ENCODE peak calls at places on chromosomes 7 and 10, in four cellular contexts. A is psoas muscle, K is lower lobe of right lung, E is testis. M is an unnamed sample.

GRCh38 chr7:50382455-50382854 is 67.7 kb downstream of the FIGNL1 start:
- DNase-seq in A (no peak), K (no peak), E (no peak), M (no peak)

GRCh38 chr7:118855290-118855689 is 630.8 kb downstream of the ANKRD7 start:
- DNase-seq in A (no peak), K (no peak), E (no peak), M (no peak)

GRCh38 chr10:53839437-53840039 is 961.5 kb downstream of the PCDH15 start:
- DNase-seq in A (no peak), K (no peak), E (no peak), M (no peak)

GRCh38 chr7:114008696-114009095 is 89.9 kb upstream of the PPP1R3A start:
- DNase-seq in A (no peak), K (no peak), E (no peak), M (peak)

GRCh38 chr10:64201936-64202335 is 680.7 kb downstream of the REEP3 start:
- DNase-seq in A (no peak), K (no peak), E (no peak), M (no peak)

GRCh38 chr10:90451283-90451682 is 406.6 kb downstream of the HTR7 start:
- DNase-seq in A (no peak), K (no peak), E (no peak), M (no peak)

GRCh38 chr10:61836888-61837747 is 64.4 kb upstream of the ARID5B start:
- DNase-seq in A (no peak), K (no peak), E (no peak), M (no peak)

GRCh38 chr10:6301482-6302083 is 98.9 kb downstream of the PFKFB3 start:
- DNase-seq in A (no peak), K (no peak), E (no peak), M (no peak)

GRCh38 chr10:127353544-127353943 is 157.2 kb upstream of the INSYN2A start:
- DNase-seq in A (no peak), K (no peak), E (no peak), M (peak)

GRCh38 chr7:76394962-76395361 is 14.5 kb downstream of the SSC4D start:
- DNase-seq in A (no peak), K (no peak), E (no peak), M (no peak)

GRCh38 chr7:132276252-132276651 is 300.0 kb downstream of the PLXNA4 start:
- DNase-seq in A (no peak), K (no peak), E (no peak), M (peak)

GRCh38 chr7:51263631-51264484 is 52.8 kb downstream of the COBL start:
- DNase-seq in A (no peak), K (no peak), E (no peak), M (no peak)

GRCh38 chr10:70541738-70542564 is 60.6 kb downstream of the PRF1 start:
- DNase-seq in A (no peak), K (no peak), E (no peak), M (no peak)

GRCh38 chr10:35452847-35453246 is 116.5 kb downstream of the CCNY start:
- DNase-seq in A (no peak), K (no peak), E (no peak), M (no peak)

GRCh38 chr7:18760046-18760445 is 264.5 kb downstream of the HDAC9 start:
- DNase-seq in A (no peak), K (no peak), E (no peak), M (no peak)

GRCh38 chr10:29590598-29591415 is 44.0 kb downstream of the SVIL start:
- DNase-seq in A (no peak), K (no peak), E (no peak), M (no peak)

GRCh38 chr10:4332764-4333473 is 493.1 kb upstream of the AKR1E2 start:
- DNase-seq in A (no peak), K (no peak), E (no peak), M (no peak)

GRCh38 chr10:99329238-99329890 is at the start of gene CNNM1:
- DNase-seq in A (no peak), K (peak), E (peak), M (peak)

GRCh38 chr7:26060713-26061339 is 91.2 kb upstream of the NFE2L3 start:
- DNase-seq in A (no peak), K (no peak), E (no peak), M (no peak)

GRCh38 chr7:92851732-92852131 is 15.4 kb upstream of the CDK6 start:
- DNase-seq in A (no peak), K (no peak), E (no peak), M (no peak)

DNA sequence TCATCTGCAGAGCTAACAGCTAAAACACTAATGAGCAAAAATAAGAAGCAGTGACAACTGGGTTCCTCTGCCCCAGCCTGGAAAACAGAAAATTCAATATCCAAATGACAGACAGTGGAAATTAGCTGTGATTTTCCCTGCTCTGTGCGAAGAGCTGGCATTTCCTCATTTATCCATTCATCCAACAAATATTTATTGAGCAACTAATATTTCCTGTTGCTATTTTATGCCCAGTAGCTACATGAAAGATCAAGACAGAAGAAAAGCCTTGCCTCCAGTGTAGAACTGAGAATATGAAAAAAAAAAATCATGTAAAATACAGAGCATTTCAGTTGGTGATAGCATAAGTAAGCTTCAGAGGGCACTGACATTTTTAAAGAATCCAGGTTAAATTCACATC is 140.9 kb downstream of the ABCA13 start:
- DNase-seq in A (no peak), K (no peak), E (no peak), M (no peak)
- H3K27ac ChIP-seq in A (no peak), K (no peak), E (no peak), M (no peak)

DNA sequence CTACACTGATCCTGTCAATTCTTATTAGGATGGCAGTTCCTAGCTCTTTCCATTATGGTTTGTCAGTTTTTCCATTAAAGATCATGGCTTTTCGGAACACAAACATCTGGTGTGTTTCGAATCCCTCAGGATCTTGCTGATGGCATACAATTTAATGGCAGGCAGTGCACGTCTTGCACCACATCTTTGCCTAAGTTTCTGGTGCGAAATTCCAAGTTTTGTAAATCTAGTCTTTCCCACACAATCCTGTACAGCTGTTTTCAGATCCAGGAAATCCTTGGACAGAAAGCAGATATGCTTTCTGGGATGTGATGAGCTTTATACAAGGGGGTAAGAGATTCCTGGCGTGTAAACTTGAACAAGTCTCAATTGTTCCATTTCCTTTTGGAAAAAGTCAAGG is 224.3 kb upstream of the PHYHIPL start:
- DNase-seq in A (no peak), K (no peak), E (no peak), M (no peak)
- H3K4me3 ChIP-seq in A (no peak), K (no peak), E (no peak), M (no peak)

GRCh38 chr7:65960351-65961074 is 21.5 kb downstream of the GUSB start:
- DNase-seq in A (no peak), K (no peak), E (no peak), M (no peak)
- H3K27ac ChIP-seq in A (no peak), K (no peak), E (no peak), M (no peak)

GRCh38 chr10:120953897-120954296 is 102.7 kb downstream of the WDR11 start:
- DNase-seq in A (no peak), K (no peak), E (no peak), M (no peak)
- H3K4me3 ChIP-seq in A (no peak), K (no peak), E (no peak), M (no peak)

GRCh38 chr7:116269466-116269865 is 59.1 kb downstream of the TES start:
- DNase-seq in A (no peak), K (no peak), E (no peak), M (no peak)
- H3K27ac ChIP-seq in A (no peak), K (no peak), E (no peak), M (no peak)

GRCh38 chr10:23158370-23158769 is 33.7 kb upstream of the PTF1A start:
- DNase-seq in A (no peak), K (no peak), E (peak), M (peak)
- H3K4me3 ChIP-seq in A (no peak), K (no peak), E (no peak), M (peak)

GRCh38 chr10:33199731-33200130 is 134.7 kb downstream of the NRP1 start:
- DNase-seq in A (no peak), K (no peak), E (no peak), M (no peak)

GRCh38 chr10:33196710-33197406 is 137.6 kb downstream of the NRP1 start:
- DNase-seq in A (no peak), K (no peak), E (no peak), M (no peak)

GRCh38 chr10:33201056-33201780 is 133.2 kb downstream of the NRP1 start:
- DNase-seq in A (no peak), K (no peak), E (no peak), M (no peak)

GRCh38 chr10:33196377-33196706 is 138.1 kb downstream of the NRP1 start:
- DNase-seq in A (no peak), K (no peak), E (no peak), M (no peak)

GRCh38 chr10:33198610-33199009 is 135.9 kb downstream of the NRP1 start:
- DNase-seq in A (no peak), K (no peak), E (no peak), M (no peak)
- H3K27ac ChIP-seq in A (no peak), K (no peak), E (no peak), M (no peak)

GRCh38 chr10:124618674-124619073 is 125.5 kb downstream of the FAM53B start:
- DNase-seq in A (no peak), K (no peak), E (no peak), M (no peak)

GRCh38 chr10:124621637-124622036 is 122.5 kb downstream of the FAM53B start:
- DNase-seq in A (no peak), K (no peak), E (no peak), M (no peak)

GRCh38 chr10:124619195-124619594 is 125.0 kb downstream of the FAM53B start:
- DNase-seq in A (no peak), K (peak), E (no peak), M (no peak)

GRCh38 chr10:124622158-124622557 is 122.0 kb downstream of the FAM53B start:
- DNase-seq in A (no peak), K (no peak), E (no peak), M (no peak)

DNA sequence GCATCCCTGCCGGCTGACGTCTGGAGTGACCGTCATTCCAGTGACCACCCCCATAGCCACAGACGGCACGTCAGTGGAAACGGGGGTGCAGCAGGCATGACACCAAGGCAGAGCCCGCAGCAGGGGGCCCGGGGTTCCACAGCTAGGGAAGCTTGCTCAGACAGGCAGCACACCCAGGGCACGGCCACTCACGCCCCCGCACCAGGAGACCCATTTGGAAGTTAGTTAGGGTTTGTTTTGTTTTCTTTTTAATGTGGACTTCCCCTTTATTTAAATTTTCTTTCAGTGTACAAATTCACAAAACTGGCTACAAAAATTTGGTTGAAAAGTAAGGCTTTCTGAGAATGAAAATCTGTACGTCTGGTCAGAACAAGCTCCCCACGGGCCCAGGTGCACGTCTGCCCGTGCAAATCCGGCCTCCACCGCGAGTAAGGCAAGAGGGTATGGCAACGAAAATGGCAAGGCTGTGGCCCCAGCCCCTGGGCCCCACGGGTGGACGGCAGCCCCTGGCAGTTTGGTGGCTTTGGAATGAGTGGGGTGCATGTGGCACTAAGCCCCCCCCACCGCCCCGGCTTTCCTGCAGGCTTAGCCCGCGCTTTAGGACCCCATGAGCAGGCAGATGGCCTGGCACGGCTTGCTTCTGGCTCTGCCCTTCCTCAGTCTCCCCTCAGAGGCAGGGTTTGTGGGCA is 124.2 kb downstream of the FAM53B start:
- DNase-seq in A (no peak), K (no peak), E (no peak), M (no peak)
- H3K4me3 ChIP-seq in A (no peak), K (no peak), E (no peak), M (no peak)

GRCh38 chr10:85238676-85239075 is 910.3 kb downstream of the CCSER2 start:
- DNase-seq in A (no peak), K (no peak), E (no peak), M (peak)

GRCh38 chr10:85231534-85232270 is 903.3 kb downstream of the CCSER2 start:
- DNase-seq in A (no peak), K (no peak), E (no peak), M (no peak)

GRCh38 chr10:85235258-85235657 is 906.9 kb downstream of the CCSER2 start:
- DNase-seq in A (no peak), K (no peak), E (no peak), M (no peak)
- H3K27ac ChIP-seq in A (no peak), K (no peak), E (no peak), M (no peak)

GRCh38 chr7:34928052-34928451 is 109.2 kb downstream of the DPY19L1 start:
- DNase-seq in A (peak), K (peak), E (peak), M (peak)
- H3K4me3 ChIP-seq in A (no peak), K (no peak), E (no peak), M (no peak)

M was measured in WERI-Rb-1.